ENCODE peak calls at places on chromosomes 16 and 17, in six cellular contexts. One of them, this sample, is unnamed.

GRCh38 chr17:72952641-72953313 is 139.7 kb downstream of the SLC39A11 start:
- DNase-seq in IMR-90: no peak
- DNase-seq in H1: no peak
- DNase-seq in neuronal stem cell: no peak
- DNase-seq in mesendoderm: peak; percentile 77
- DNase-seq in mesenchymal stem cell: peak; percentile 5
- DNase-seq in this sample: peak; percentile 50

GRCh38 chr16:15611610-15612009 is 31.3 kb downstream of the MARF1 start:
- DNase-seq in IMR-90: peak; percentile 44
- DNase-seq in H1: no peak
- DNase-seq in neuronal stem cell: no peak
- DNase-seq in mesendoderm: no peak
- DNase-seq in mesenchymal stem cell: no peak
- DNase-seq in this sample: no peak

GRCh38 chr16:27624154-27625049 is 74.5 kb downstream of the KATNIP start:
- DNase-seq in IMR-90: no peak
- DNase-seq in H1: no peak
- DNase-seq in neuronal stem cell: no peak
- DNase-seq in mesendoderm: no peak
- DNase-seq in mesenchymal stem cell: no peak
- DNase-seq in this sample: no peak

GRCh38 chr17:40437095-40437732 is 6.0 kb upstream of the IGFBP4 start:
- DNase-seq in IMR-90: peak; percentile 26
- DNase-seq in H1: no peak
- DNase-seq in neuronal stem cell: no peak
- DNase-seq in mesendoderm: no peak
- DNase-seq in mesenchymal stem cell: no peak
- DNase-seq in this sample: no peak

GRCh38 chr17:40340880-40341807 is 23.4 kb downstream of the GJD3 start:
- DNase-seq in IMR-90: peak; percentile 73
- DNase-seq in H1: peak; percentile 82
- DNase-seq in neuronal stem cell: peak; percentile 71
- DNase-seq in mesendoderm: peak; percentile 91
- DNase-seq in mesenchymal stem cell: peak; percentile 92
- DNase-seq in this sample: peak; percentile 93

GRCh38 chr17:50834786-50835562 is 412 bp upstream of the WFIKKN2 start:
- DNase-seq in IMR-90: peak; percentile 39
- DNase-seq in H1: no peak
- DNase-seq in neuronal stem cell: no peak
- DNase-seq in mesendoderm: no peak
- DNase-seq in mesenchymal stem cell: peak; percentile 9
- DNase-seq in this sample: peak; percentile 34

GRCh38 chr16:81500833-81501521 is 56.4 kb downstream of the CMIP start:
- DNase-seq in IMR-90: peak; percentile 81
- DNase-seq in H1: no peak
- DNase-seq in neuronal stem cell: no peak
- DNase-seq in mesendoderm: no peak
- DNase-seq in mesenchymal stem cell: peak; percentile 95
- DNase-seq in this sample: no peak

GRCh38 chr17:38917259-38917658 is 8.2 kb upstream of the LASP1NB start:
- DNase-seq in IMR-90: no peak
- DNase-seq in H1: no peak
- DNase-seq in neuronal stem cell: no peak
- DNase-seq in mesendoderm: no peak
- DNase-seq in mesenchymal stem cell: no peak
- DNase-seq in this sample: no peak

GRCh38 chr17:69951058-69951457 is 124.0 kb upstream of the KCNJ16 start:
- DNase-seq in IMR-90: no peak
- DNase-seq in H1: no peak
- DNase-seq in neuronal stem cell: no peak
- DNase-seq in mesendoderm: no peak
- DNase-seq in mesenchymal stem cell: no peak
- DNase-seq in this sample: no peak

GRCh38 chr16:67563708-67564468 is 1.6 kb downstream of the CTCF start:
- DNase-seq in IMR-90: peak; percentile 88
- DNase-seq in H1: no peak
- DNase-seq in neuronal stem cell: no peak
- DNase-seq in mesendoderm: peak; percentile 41
- DNase-seq in mesenchymal stem cell: peak; percentile 89
- DNase-seq in this sample: no peak

GRCh38 chr17:37826497-37827115 is 81.7 kb upstream of the HNF1B start:
- DNase-seq in IMR-90: no peak
- DNase-seq in H1: no peak
- DNase-seq in neuronal stem cell: no peak
- DNase-seq in mesendoderm: no peak
- DNase-seq in mesenchymal stem cell: no peak
- DNase-seq in this sample: no peak

GRCh38 chr17:40319651-40320550 is 10.9 kb downstream of the RARA start:
- DNase-seq in IMR-90: no peak
- DNase-seq in H1: no peak
- DNase-seq in neuronal stem cell: no peak
- DNase-seq in mesendoderm: no peak
- DNase-seq in mesenchymal stem cell: no peak
- DNase-seq in this sample: peak; percentile 25

GRCh38 chr16:83963277-83964119 is 4.5 kb upstream of the NECAB2 start:
- DNase-seq in IMR-90: no peak
- DNase-seq in H1: no peak
- DNase-seq in neuronal stem cell: no peak
- DNase-seq in mesendoderm: no peak
- DNase-seq in mesenchymal stem cell: no peak
- DNase-seq in this sample: no peak

GRCh38 chr17:15502315-15503112 is 35.1 kb upstream of the CDRT4 start:
- DNase-seq in IMR-90: peak; percentile 93
- DNase-seq in H1: peak; percentile 92
- DNase-seq in neuronal stem cell: peak; percentile 73
- DNase-seq in mesendoderm: peak; percentile 90
- DNase-seq in mesenchymal stem cell: peak; percentile 72
- DNase-seq in this sample: peak; percentile 94

GRCh38 chr16:50522324-50522723 is 25.9 kb upstream of the NKD1 start:
- DNase-seq in IMR-90: no peak
- DNase-seq in H1: no peak
- DNase-seq in neuronal stem cell: no peak
- DNase-seq in mesendoderm: no peak
- DNase-seq in mesenchymal stem cell: no peak
- DNase-seq in this sample: peak; percentile 3

GRCh38 chr17:29241015-29241963 is 5.4 kb upstream of the CRYBA1 start:
- DNase-seq in IMR-90: peak; percentile 98
- DNase-seq in H1: no peak
- DNase-seq in neuronal stem cell: peak; percentile 63
- DNase-seq in mesendoderm: peak; percentile 96
- DNase-seq in mesenchymal stem cell: peak; percentile 97
- DNase-seq in this sample: peak; percentile 77

GRCh38 chr16:75267631-75268264 is 16.3 kb upstream of the BCAR1 start:
- DNase-seq in IMR-90: peak; percentile 53
- DNase-seq in H1: no peak
- DNase-seq in neuronal stem cell: no peak
- DNase-seq in mesendoderm: peak; percentile 63
- DNase-seq in mesenchymal stem cell: peak; percentile 76
- DNase-seq in this sample: no peak

GRCh38 chr17:45384800-45385262 is 47.8 kb downstream of the ARHGAP27 start:
- DNase-seq in IMR-90: no peak
- DNase-seq in H1: peak; percentile 56
- DNase-seq in neuronal stem cell: no peak
- DNase-seq in mesendoderm: peak; percentile 39
- DNase-seq in mesenchymal stem cell: no peak
- DNase-seq in this sample: peak; percentile 68

GRCh38 chr17:12605222-12605621 is 60.5 kb upstream of the MYOCD start:
- DNase-seq in IMR-90: peak; percentile 81
- DNase-seq in H1: no peak
- DNase-seq in neuronal stem cell: no peak
- DNase-seq in mesendoderm: no peak
- DNase-seq in mesenchymal stem cell: peak; percentile 40
- DNase-seq in this sample: no peak

GRCh38 chr17:44558349-44559287 is 1.3 kb downstream of the FZD2 start:
- DNase-seq in IMR-90: peak; percentile 60
- DNase-seq in H1: no peak
- DNase-seq in neuronal stem cell: no peak
- DNase-seq in mesendoderm: peak; percentile 49
- DNase-seq in mesenchymal stem cell: peak; percentile 52
- DNase-seq in this sample: peak; percentile 64

GRCh38 chr16:57600048-57600835 is 28.2 kb upstream of the ADGRG1 start:
- DNase-seq in IMR-90: peak; percentile 32
- DNase-seq in H1: peak; percentile 87
- DNase-seq in neuronal stem cell: peak; percentile 52
- DNase-seq in mesendoderm: peak; percentile 80
- DNase-seq in mesenchymal stem cell: peak; percentile 23
- DNase-seq in this sample: peak; percentile 91

GRCh38 chr17:49926886-49927285 is 42.1 kb upstream of the DLX4 start:
- DNase-seq in IMR-90: no peak
- DNase-seq in H1: no peak
- DNase-seq in neuronal stem cell: no peak
- DNase-seq in mesendoderm: no peak
- DNase-seq in mesenchymal stem cell: no peak
- DNase-seq in this sample: no peak

GRCh38 chr17:41806685-41807445 is 4.9 kb downstream of the P3H4 start:
- DNase-seq in IMR-90: no peak
- DNase-seq in H1: no peak
- DNase-seq in neuronal stem cell: no peak
- DNase-seq in mesendoderm: no peak
- DNase-seq in mesenchymal stem cell: no peak
- DNase-seq in this sample: no peak

GRCh38 chr16:84308120-84308519 is 13.4 kb downstream of the WFDC1 start:
- DNase-seq in IMR-90: peak; percentile 34
- DNase-seq in H1: peak; percentile 86
- DNase-seq in neuronal stem cell: peak; percentile 49
- DNase-seq in mesendoderm: peak; percentile 75
- DNase-seq in mesenchymal stem cell: peak; percentile 51
- DNase-seq in this sample: peak; percentile 78

GRCh38 chr17:78529871-78530670 is 47.1 kb downstream of the DNAH17 start:
- DNase-seq in IMR-90: no peak
- DNase-seq in H1: no peak
- DNase-seq in neuronal stem cell: no peak
- DNase-seq in mesendoderm: no peak
- DNase-seq in mesenchymal stem cell: no peak
- DNase-seq in this sample: peak; percentile 31

GRCh38 chr17:68228817-68229570 is 18.8 kb upstream of the AMZ2 start:
- DNase-seq in IMR-90: no peak
- DNase-seq in H1: no peak
- DNase-seq in neuronal stem cell: no peak
- DNase-seq in mesendoderm: no peak
- DNase-seq in mesenchymal stem cell: no peak
- DNase-seq in this sample: no peak

GRCh38 chr17:68231536-68231935 is 16.3 kb upstream of the AMZ2 start:
- DNase-seq in IMR-90: no peak
- DNase-seq in H1: no peak
- DNase-seq in neuronal stem cell: no peak
- DNase-seq in mesendoderm: peak; percentile 14
- DNase-seq in mesenchymal stem cell: no peak
- DNase-seq in this sample: no peak

GRCh38 chr17:68229619-68230018 is 18.2 kb upstream of the AMZ2 start:
- DNase-seq in IMR-90: no peak
- DNase-seq in H1: no peak
- DNase-seq in neuronal stem cell: no peak
- DNase-seq in mesendoderm: no peak
- DNase-seq in mesenchymal stem cell: no peak
- DNase-seq in this sample: no peak
- H4K8ac ChIP-seq in IMR-90: no peak overlapping the region
- H4K8ac ChIP-seq in H1: no peak overlapping the region
- H4K8ac ChIP-seq in neuronal stem cell: no peak overlapping the region
- H4K8ac ChIP-seq in mesendoderm: no peak overlapping the region
- H4K8ac ChIP-seq in mesenchymal stem cell: no peak overlapping the region
- H4K8ac ChIP-seq in this sample: no peak overlapping the region

GRCh38 chr17:67386965-67387551 is 10.0 kb downstream of the PITPNC1 start:
- DNase-seq in IMR-90: peak; percentile 55
- DNase-seq in H1: peak; percentile 91
- DNase-seq in neuronal stem cell: peak; percentile 57
- DNase-seq in mesendoderm: peak; percentile 70
- DNase-seq in mesenchymal stem cell: peak; percentile 30
- DNase-seq in this sample: peak; percentile 75
- H2BK15ac ChIP-seq in IMR-90: no peak overlapping the region
- H2BK15ac ChIP-seq in H1: no peak overlapping the region
- H2BK15ac ChIP-seq in neuronal stem cell: no peak overlapping the region
- H2BK15ac ChIP-seq in mesendoderm: no peak overlapping the region
- H2BK15ac ChIP-seq in mesenchymal stem cell: no peak overlapping the region
- H2BK15ac ChIP-seq in this sample: no peak overlapping the region

DNA sequence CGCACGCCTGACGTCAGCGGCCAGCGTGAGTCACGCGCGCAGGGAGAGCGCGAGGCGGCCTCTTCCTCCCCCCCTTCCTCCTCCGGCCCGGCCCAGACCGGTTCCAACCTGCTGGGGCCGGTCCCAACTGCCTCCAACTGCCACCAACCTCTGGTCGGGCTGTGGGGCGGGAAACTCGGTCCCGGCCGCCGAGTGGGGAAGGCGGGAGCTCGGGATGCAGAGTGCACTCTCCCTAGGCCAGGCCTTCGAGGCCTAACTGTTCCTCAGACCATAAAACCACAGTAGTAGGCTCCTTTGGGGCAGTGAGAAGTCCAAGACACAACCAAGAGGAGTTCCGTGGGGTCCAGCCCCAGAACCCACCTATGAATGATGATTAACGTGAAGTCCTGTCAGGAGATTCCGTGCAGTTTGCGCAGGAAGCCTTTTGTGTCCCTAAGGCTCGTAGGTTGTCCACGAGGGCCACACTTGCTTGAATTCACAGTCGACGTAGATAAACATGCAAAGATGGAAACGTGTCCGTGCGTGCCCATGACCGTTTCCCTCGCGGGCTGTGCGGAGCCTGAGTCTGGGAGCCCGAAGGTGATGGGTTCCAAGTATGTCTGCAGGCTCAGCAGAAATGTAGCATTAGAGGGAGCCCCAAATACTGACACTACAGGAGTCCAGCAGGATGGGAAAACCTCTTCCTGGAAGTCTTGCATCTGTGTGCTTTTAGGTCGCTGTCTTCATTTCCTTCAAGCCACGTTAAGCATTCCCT is 587 bp downstream of the UNK start:
- DNase-seq in IMR-90: peak; percentile 86
- DNase-seq in H1: peak; percentile 90
- DNase-seq in neuronal stem cell: peak; percentile 86
- DNase-seq in mesendoderm: peak; percentile 97
- DNase-seq in mesenchymal stem cell: peak; percentile 91
- DNase-seq in this sample: no peak
- H4K8ac ChIP-seq in IMR-90: peak overlapping the region; percentile 99
- H4K8ac ChIP-seq in H1: peak overlapping the region; percentile 99
- H4K8ac ChIP-seq in neuronal stem cell: no peak overlapping the region
- H4K8ac ChIP-seq in mesendoderm: peak overlapping the region; percentile 99
- H4K8ac ChIP-seq in mesenchymal stem cell: peak overlapping the region; percentile 97
- H4K8ac ChIP-seq in this sample: peak overlapping the region; percentile 74

GRCh38 chr16:8683640-8684039 is 9.2 kb downstream of the ABAT start:
- DNase-seq in IMR-90: no peak
- DNase-seq in H1: no peak
- DNase-seq in neuronal stem cell: no peak
- DNase-seq in mesendoderm: no peak
- DNase-seq in mesenchymal stem cell: no peak
- DNase-seq in this sample: no peak

GRCh38 chr16:8685617-8686016 is 11.2 kb downstream of the ABAT start:
- DNase-seq in IMR-90: no peak
- DNase-seq in H1: no peak
- DNase-seq in neuronal stem cell: no peak
- DNase-seq in mesendoderm: no peak
- DNase-seq in mesenchymal stem cell: no peak
- DNase-seq in this sample: no peak

GRCh38 chr16:8689686-8690085 is 15.3 kb downstream of the ABAT start:
- DNase-seq in IMR-90: no peak
- DNase-seq in H1: no peak
- DNase-seq in neuronal stem cell: no peak
- DNase-seq in mesendoderm: no peak
- DNase-seq in mesenchymal stem cell: no peak
- DNase-seq in this sample: no peak

GRCh38 chr16:8686031-8686621 is 11.7 kb downstream of the ABAT start:
- DNase-seq in IMR-90: no peak
- DNase-seq in H1: no peak
- DNase-seq in neuronal stem cell: peak; percentile 59
- DNase-seq in mesendoderm: no peak
- DNase-seq in mesenchymal stem cell: no peak
- DNase-seq in this sample: no peak

GRCh38 chr16:8686879-8687278 is 12.5 kb downstream of the ABAT start:
- DNase-seq in IMR-90: no peak
- DNase-seq in H1: no peak
- DNase-seq in neuronal stem cell: no peak
- DNase-seq in mesendoderm: no peak
- DNase-seq in mesenchymal stem cell: no peak
- DNase-seq in this sample: no peak
- H2BK15ac ChIP-seq in IMR-90: no peak overlapping the region
- H2BK15ac ChIP-seq in H1: no peak overlapping the region
- H2BK15ac ChIP-seq in neuronal stem cell: no peak overlapping the region
- H2BK15ac ChIP-seq in mesendoderm: no peak overlapping the region
- H2BK15ac ChIP-seq in mesenchymal stem cell: no peak overlapping the region
- H2BK15ac ChIP-seq in this sample: no peak overlapping the region

This sample was measured in H9.